ENCODE peak calls at places on chromosomes 6 and 20, in nine cellular contexts. D is mesothelial cell of epicardium, Z is omental fat pad, H is epithelial cell of esophagus, C is BJ, R is B cell, J is AG10803, O is transverse colon, A is fibroblast of the aortic adventitia. P is an unnamed sample.

GRCh38 chr20:12847862-12848261 is 160.9 kb upstream of the SPTLC3 start:
- DNase-seq in A (peak), J (peak), D (no peak), H (peak), Z (no peak), C (no peak), O (no peak), R (no peak), P (no peak)

GRCh38 chr20:33680681-33681080 is 5.5 kb downstream of the E2F1 start:
- DNase-seq in R (no peak), O (no peak), H (no peak), C (no peak), Z (no peak), A (peak), D (no peak), J (peak), P (no peak)

GRCh38 chr6:7146079-7146828 is 38.5 kb downstream of the RREB1 start:
- DNase-seq in O (peak), D (no peak), A (peak), J (peak), Z (no peak), H (peak), C (no peak), R (peak), P (peak)

GRCh38 chr6:105608711-105609374 is 206.0 kb upstream of the PREP start:
- DNase-seq in A (peak), O (peak), H (peak), D (no peak), R (no peak), C (peak), Z (no peak), J (peak), P (no peak)

GRCh38 chr6:100464162-100464851 is 414 bp downstream of the SIM1 start:
- DNase-seq in J (no peak), O (no peak), H (no peak), A (no peak), R (no peak), D (no peak), Z (no peak), C (no peak), P (no peak)

GRCh38 chr6:3013486-3013885 is 13.8 kb downstream of the NQO2 start:
- DNase-seq in H (peak), D (no peak), R (no peak), A (no peak), C (no peak), O (no peak), Z (no peak), J (peak), P (no peak)

GRCh38 chr6:17385660-17386059 is 7.7 kb upstream of the CAP2 start:
- DNase-seq in J (peak), H (peak), O (no peak), A (no peak), C (no peak), Z (no peak), D (no peak), R (no peak), P (no peak)

GRCh38 chr6:22632561-22632960 is 63.2 kb downstream of the HDGFL1 start:
- DNase-seq in Z (no peak), J (no peak), C (no peak), H (no peak), D (no peak), A (no peak), R (no peak), O (no peak), P (no peak)

GRCh38 chr20:18742841-18743240 is 70.7 kb upstream of the SCP2D1 start:
- DNase-seq in A (no peak), R (no peak), H (no peak), Z (no peak), J (no peak), O (no peak), C (no peak), D (no peak), P (no peak)

GRCh38 chr6:129696028-129696418 is 14.0 kb downstream of the ARHGAP18 start:
- DNase-seq in Z (no peak), D (no peak), C (no peak), R (no peak), J (no peak), H (no peak), O (no peak), A (no peak), P (no peak)

GRCh38 chr6:30884521-30885480 is 482 bp downstream of the DDR1 start:
- DNase-seq in O (peak), D (no peak), H (peak), J (no peak), R (peak), C (no peak), Z (no peak), A (no peak), P (peak)

GRCh38 chr20:19791887-19792286 is 33.8 kb downstream of the RIN2 start:
- DNase-seq in C (no peak), J (no peak), A (no peak), Z (no peak), R (no peak), H (no peak), O (no peak), D (no peak), P (no peak)

GRCh38 chr20:19789446-19789845 is 31.4 kb downstream of the RIN2 start:
- DNase-seq in O (no peak), C (no peak), D (no peak), J (no peak), Z (no peak), R (no peak), A (no peak), H (no peak), P (no peak)

GRCh38 chr20:19786311-19786710 is 28.3 kb downstream of the RIN2 start:
- DNase-seq in O (peak), J (peak), D (no peak), C (peak), Z (no peak), A (peak), R (no peak), H (peak), P (no peak)

GRCh38 chr20:19787366-19787765 is 29.3 kb downstream of the RIN2 start:
- DNase-seq in J (peak), Z (no peak), O (no peak), R (no peak), D (no peak), H (no peak), A (peak), C (no peak), P (no peak)

GRCh38 chr20:19789009-19789408 is 31.0 kb downstream of the RIN2 start:
- DNase-seq in D (no peak), Z (no peak), J (no peak), C (no peak), O (no peak), H (no peak), R (no peak), A (no peak), P (no peak)
- TF ChIP-seq CTCF in D (no peak), Z (no peak), J (no peak), C (no peak), O (no peak), H (no peak), R (no peak), A (no peak), P (no peak)

DNA sequence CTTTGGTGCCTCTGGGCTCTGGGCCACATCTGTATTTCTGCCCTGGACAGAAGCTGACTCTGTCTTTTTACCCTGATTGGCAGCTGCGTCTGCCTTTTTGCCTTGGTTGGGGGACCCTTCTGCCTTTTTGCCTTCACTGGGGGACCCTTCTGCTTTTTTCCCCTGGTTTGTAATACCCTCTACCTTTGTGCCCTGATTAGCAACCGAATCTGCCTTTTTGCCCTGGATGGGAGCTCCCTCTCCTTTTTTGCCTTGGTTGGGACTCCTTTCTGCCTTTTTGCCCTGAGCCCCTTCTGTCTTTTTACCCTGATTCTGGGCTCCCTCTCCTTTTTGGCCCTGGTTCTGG is 23.4 kb downstream of the RRBP1 start:
- DNase-seq in D (no peak), R (no peak), A (no peak), C (no peak), H (no peak), O (no peak), J (no peak), Z (no peak), P (no peak)
- TF ChIP-seq CTCF in D (no peak), R (no peak), A (no peak), C (no peak), H (no peak), O (no peak), J (no peak), Z (no peak), P (no peak)

DNA sequence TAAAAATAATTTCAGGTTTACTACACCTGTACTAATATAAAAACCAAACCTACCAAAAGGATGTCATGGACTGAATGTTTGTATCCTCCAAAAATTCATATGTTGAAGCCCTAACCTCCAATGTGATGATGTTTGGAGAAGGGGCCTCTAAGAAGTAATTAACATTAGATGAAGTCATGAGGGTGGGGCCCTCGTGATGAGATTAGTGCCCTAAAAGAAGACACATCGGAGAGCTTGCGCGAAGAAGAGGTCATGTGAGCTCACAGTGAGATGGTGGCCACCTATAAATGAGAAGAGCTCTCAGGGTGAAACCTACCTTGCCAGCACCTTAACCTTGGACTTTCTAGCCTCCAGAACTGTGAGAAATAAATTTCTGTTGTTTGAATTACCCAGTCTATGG is 20.8 kb downstream of the TULP4 start:
- DNase-seq in D (no peak), C (no peak), R (no peak), H (no peak), Z (no peak), J (no peak), O (no peak), A (no peak), P (no peak)
- TF ChIP-seq CTCF in D (no peak), C (no peak), R (no peak), H (no peak), Z (no peak), J (no peak), O (no peak), A (no peak), P (no peak)

GRCh38 chr6:137625808-137626207 is 131.6 kb upstream of the OLIG3 start:
- DNase-seq in J (no peak), C (no peak), R (no peak), Z (no peak), D (no peak), H (no peak), A (no peak), O (no peak), P (no peak)
- TF ChIP-seq CTCF in J (no peak), C (peak), R (no peak), Z (no peak), D (no peak), H (no peak), A (no peak), O (no peak), P (no peak)

DNA sequence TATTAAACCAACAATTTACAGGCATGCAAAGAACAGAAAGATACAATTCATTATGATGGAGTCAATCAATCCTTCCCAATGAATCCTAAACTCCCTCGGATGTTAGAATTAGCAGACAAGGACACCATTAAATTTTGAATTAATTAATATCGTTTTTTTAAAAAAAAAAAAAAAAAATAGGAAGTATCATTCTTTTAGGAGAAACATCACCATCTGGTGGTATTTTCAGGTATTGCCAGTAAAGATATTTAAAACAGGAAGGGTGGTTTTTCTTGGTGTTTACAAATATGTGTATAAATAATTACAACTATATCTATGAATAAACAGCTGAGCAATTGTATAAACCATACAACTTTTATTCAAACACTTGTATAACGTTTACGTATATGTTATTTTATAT is 564.4 kb downstream of the HAO1 start:
- DNase-seq in Z (no peak), R (no peak), D (no peak), O (no peak), J (no peak), A (peak), C (no peak), H (peak), P (no peak)
- TF ChIP-seq CTCF in Z (no peak), R (peak), D (peak), O (peak), J (peak), A (peak), C (peak), H (peak), P (peak)

GRCh38 chr20:38601216-38602184 is at the start of gene ARHGAP40:
- DNase-seq in R (no peak), Z (no peak), D (no peak), A (no peak), J (no peak), H (peak), C (no peak), O (peak), P (peak)
- TF ChIP-seq CTCF in R (no peak), Z (no peak), D (no peak), A (peak), J (peak), H (peak), C (peak), O (no peak), P (no peak)

GRCh38 chr6:108277831-108278230 is 17.0 kb upstream of the SNX3 start:
- DNase-seq in C (no peak), H (no peak), A (no peak), Z (no peak), J (no peak), R (no peak), D (no peak), O (no peak), P (no peak)
- TF ChIP-seq CTCF in C (no peak), H (no peak), A (no peak), Z (no peak), J (no peak), R (no peak), D (no peak), O (no peak), P (no peak)

GRCh38 chr20:25300496-25301170 is 52.7 kb downstream of the PYGB start:
- DNase-seq in O (no peak), C (no peak), A (no peak), Z (no peak), H (no peak), R (no peak), D (no peak), J (no peak), P (no peak)
- TF ChIP-seq CTCF in O (no peak), C (peak), A (no peak), Z (no peak), H (peak), R (no peak), D (no peak), J (no peak), P (no peak)

DNA sequence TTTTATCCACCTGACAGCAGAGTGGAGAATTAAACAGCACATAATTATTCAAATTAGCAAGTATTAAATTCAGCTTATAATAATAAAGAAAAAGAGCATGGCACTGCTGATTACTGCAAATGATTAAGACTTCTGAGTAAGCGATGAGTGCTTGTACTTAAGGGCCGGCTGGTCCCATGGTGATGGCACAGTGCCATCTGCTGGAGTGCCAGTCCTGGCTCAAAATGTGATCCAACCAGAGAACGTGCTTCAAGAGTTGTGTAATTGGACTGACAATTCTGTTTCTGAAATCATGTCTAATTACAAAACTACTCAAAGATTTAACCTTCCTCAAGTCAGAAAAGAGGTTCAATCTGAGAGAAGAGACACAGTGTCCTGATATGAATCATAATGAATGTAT is 181.6 kb upstream of the RGS17 start:
- DNase-seq in D (no peak), A (peak), O (peak), C (no peak), R (no peak), Z (no peak), H (peak), J (peak), P (peak)
- TF ChIP-seq CTCF in D (no peak), A (peak), O (no peak), C (peak), R (no peak), Z (no peak), H (peak), J (peak), P (peak)

DNA sequence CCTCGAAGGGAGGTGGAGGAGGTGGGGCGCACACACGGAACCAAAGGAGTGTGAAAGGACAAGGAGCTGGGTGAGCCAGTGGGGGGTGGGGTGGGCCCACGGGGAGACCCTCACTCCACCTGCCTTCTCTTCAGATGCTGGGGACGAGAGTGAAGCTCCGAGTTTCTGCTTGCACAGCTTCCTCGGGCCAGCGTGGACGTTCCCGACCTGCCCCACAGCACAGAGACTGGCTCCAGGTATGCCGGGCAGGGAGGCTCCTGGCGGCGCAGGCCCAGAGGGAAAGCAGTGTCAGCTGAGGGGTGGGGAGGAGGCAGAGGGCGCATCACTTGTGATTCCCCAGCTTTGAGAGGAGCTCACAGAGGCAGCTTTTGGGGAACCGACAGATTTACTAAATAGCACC is 98.5 kb upstream of the RPS6KA2 start:
- DNase-seq in R (no peak), D (no peak), A (no peak), Z (no peak), H (no peak), O (no peak), J (no peak), C (no peak), P (no peak)
- TF ChIP-seq CTCF in R (no peak), D (no peak), A (no peak), Z (no peak), H (no peak), O (no peak), J (no peak), C (no peak), P (no peak)